ENCODE peak calls at places on chromosomes 3 and 15, in four cellular contexts. E is fibroblast of lung, L is MM.1S, J is GM23248. M is an unnamed sample. For H4K20me1, the result is how much of the 10 kb centered on the place peaks cover.

GRCh38 chr3:194824676-194825075 is 139.0 kb downstream of the FAM43A start:
- DNase-seq in E (peak), L (no peak), J (peak), M (no peak)

GRCh38 chr3:147118611-147119010 is 287.7 kb downstream of the ZIC4 start:
- DNase-seq in E (no peak), L (no peak), J (no peak), M (no peak)

GRCh38 chr3:25009665-25010064 is 418.4 kb upstream of the RARB start:
- DNase-seq in E (no peak), L (no peak), J (no peak), M (no peak)

GRCh38 chr15:39232512-39232911 is 348.4 kb upstream of the THBS1 start:
- DNase-seq in E (peak), L (no peak), J (peak), M (no peak)

GRCh38 chr3:30124435-30125390 is 481.7 kb upstream of the TGFBR2 start:
- DNase-seq in E (peak), L (no peak), J (peak), M (peak)

GRCh38 chr15:70703483-70703882 is 59.9 kb downstream of the UACA start:
- DNase-seq in E (peak), L (no peak), J (peak), M (peak)

GRCh38 chr15:100686021-100686724 is 83.8 kb downstream of the ASB7 start:
- DNase-seq in E (peak), L (no peak), J (peak), M (no peak)

GRCh38 chr15:83654379-83655236 is 685 bp downstream of the ADAMTSL3 start:
- DNase-seq in E (no peak), L (no peak), J (peak), M (peak)

GRCh38 chr3:5095879-5096278 is 26.2 kb upstream of the ARL8B start:
- DNase-seq in E (peak), L (no peak), J (peak), M (peak)

GRCh38 chr3:17190353-17191078 is 305.8 kb downstream of the PLCL2 start:
- DNase-seq in E (no peak), L (no peak), J (no peak), M (no peak)

GRCh38 chr3:133162906-133163305 is 124.7 kb downstream of the TMEM108 start:
- DNase-seq in E (no peak), L (no peak), J (no peak), M (no peak)

GRCh38 chr3:122745365-122746021 is 48.1 kb downstream of the HSPBAP1 start:
- DNase-seq in E (peak), L (no peak), J (peak), M (no peak)

GRCh38 chr3:125048282-125048681 is 7.5 kb downstream of the HEG1 start:
- DNase-seq in E (no peak), L (no peak), J (no peak), M (no peak)

GRCh38 chr3:105836533-105836932 is 32.3 kb downstream of the CBLB start:
- DNase-seq in E (peak), L (no peak), J (peak), M (no peak)

GRCh38 chr15:50685976-50686467 is 575 bp downstream of the TRPM7 start:
- DNase-seq in E (peak), L (peak), J (peak), M (peak)

GRCh38 chr3:184711366-184712247 is at the start of gene MAGEF1:
- DNase-seq in E (peak), L (peak), J (peak), M (peak)

GRCh38 chr15:49270541-49271421 is 100.7 kb downstream of the GALK2 start:
- DNase-seq in E (peak), L (no peak), J (peak), M (peak)

GRCh38 chr3:179706233-179706632 is 53.4 kb downstream of the USP13 start:
- DNase-seq in E (peak), L (no peak), J (peak), M (no peak)

GRCh38 chr3:111112913-111113312 is 41.3 kb downstream of the NECTIN3 start:
- DNase-seq in E (peak), L (no peak), J (peak), M (no peak)

GRCh38 chr3:153927107-153927506 is 194.1 kb upstream of the ARHGEF26 start:
- DNase-seq in E (peak), L (peak), J (peak), M (peak)

GRCh38 chr15:31782951-31783350 is 247.4 kb upstream of the CHRNA7 start:
- DNase-seq in E (no peak), L (no peak), J (no peak), M (peak)

GRCh38 chr3:184759666-184760200 is 47.9 kb upstream of the MAGEF1 start:
- DNase-seq in E (no peak), L (no peak), J (no peak), M (no peak)

GRCh38 chr15:40309344-40309862 is 1.7 kb upstream of the PLCB2 start:
- DNase-seq in E (no peak), L (no peak), J (no peak), M (peak)

GRCh38 chr3:46634856-46635255 is 22.5 kb downstream of the FAM240A start:
- DNase-seq in E (no peak), L (no peak), J (no peak), M (no peak)
- H2AFZ ChIP-seq in E (no peak), L (no peak), J (no peak), M (no peak)

GRCh38 chr15:65532738-65533051 is 2.4 kb downstream of the HACD3 start:
- DNase-seq in E (peak), L (no peak), J (peak), M (no peak)
- H4K20me1 ChIP-seq in E (under half), L (under half), J (under half), M (half or more)

DNA sequence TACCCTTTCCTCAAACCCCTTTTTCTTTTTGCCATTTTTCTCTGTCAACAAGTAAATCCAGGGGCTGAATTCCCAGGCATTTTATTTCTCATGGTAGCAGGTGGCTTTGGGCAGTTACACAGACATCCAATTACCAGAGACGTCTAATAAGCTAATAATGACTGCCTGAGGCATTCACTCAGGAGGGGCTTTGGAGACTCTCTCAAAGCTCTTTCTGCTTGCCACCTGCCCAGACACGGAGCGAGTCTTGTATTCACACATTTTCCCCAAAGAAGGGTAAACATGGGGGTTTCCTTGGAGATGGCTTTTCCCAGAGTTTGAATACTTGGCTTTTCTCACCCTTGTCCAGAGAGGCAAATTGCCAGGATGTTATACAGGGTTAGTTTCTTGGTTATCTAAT is 132.5 kb downstream of the DIPK2A start:
- DNase-seq in E (no peak), L (no peak), J (no peak), M (no peak)
- H2AFZ ChIP-seq in E (no peak), L (no peak), J (no peak), M (no peak)

GRCh38 chr3:114635878-114636277 is 342.1 kb downstream of the TIGIT start:
- DNase-seq in E (no peak), L (no peak), J (no peak), M (no peak)
- H4K20me1 ChIP-seq in E (under half), L (under half), J (under half), M (under half)

GRCh38 chr15:35307026-35307425 is 221.9 kb upstream of the NANOGP8 start:
- DNase-seq in E (no peak), L (no peak), J (no peak), M (no peak)

GRCh38 chr15:35305031-35305555 is 220.0 kb upstream of the NANOGP8 start:
- DNase-seq in E (peak), L (no peak), J (no peak), M (no peak)

GRCh38 chr15:35305906-35306305 is 220.8 kb upstream of the NANOGP8 start:
- DNase-seq in E (peak), L (no peak), J (peak), M (no peak)

GRCh38 chr15:35307676-35308075 is 222.6 kb upstream of the NANOGP8 start:
- DNase-seq in E (no peak), L (no peak), J (no peak), M (no peak)

DNA sequence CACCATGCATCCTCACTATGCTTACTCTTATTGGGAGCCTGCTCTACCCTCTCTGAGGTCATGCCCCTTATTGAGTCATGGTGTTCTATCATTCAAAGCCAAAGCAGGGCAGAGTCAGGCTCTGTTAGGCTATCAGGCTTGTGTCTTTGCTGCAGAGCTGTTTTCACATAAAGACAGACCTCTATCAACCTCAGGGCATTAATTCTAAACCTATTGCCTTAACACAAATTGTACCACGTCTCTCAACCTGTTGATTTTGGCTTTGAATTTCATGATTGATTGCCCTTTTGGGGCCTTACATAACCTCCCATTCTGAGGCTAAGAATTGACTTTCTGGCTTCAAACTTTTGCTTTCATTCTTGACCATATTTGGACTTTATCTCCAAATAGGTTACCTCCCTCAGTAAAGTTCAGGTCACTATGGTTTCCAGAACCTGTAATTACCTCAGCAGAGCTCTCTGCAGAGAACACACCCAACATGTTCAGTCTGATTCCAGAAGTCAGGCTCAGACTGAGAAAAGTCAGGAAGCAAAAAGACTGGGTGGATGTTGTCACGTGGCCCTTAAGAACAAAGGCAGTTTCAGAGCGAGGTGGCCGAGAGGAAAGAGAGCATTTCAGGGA is 221.4 kb upstream of the NANOGP8 start:
- DNase-seq in E (peak), L (no peak), J (peak), M (peak)
- H2AFZ ChIP-seq in E (no peak), L (no peak), J (peak), M (peak)

DNA sequence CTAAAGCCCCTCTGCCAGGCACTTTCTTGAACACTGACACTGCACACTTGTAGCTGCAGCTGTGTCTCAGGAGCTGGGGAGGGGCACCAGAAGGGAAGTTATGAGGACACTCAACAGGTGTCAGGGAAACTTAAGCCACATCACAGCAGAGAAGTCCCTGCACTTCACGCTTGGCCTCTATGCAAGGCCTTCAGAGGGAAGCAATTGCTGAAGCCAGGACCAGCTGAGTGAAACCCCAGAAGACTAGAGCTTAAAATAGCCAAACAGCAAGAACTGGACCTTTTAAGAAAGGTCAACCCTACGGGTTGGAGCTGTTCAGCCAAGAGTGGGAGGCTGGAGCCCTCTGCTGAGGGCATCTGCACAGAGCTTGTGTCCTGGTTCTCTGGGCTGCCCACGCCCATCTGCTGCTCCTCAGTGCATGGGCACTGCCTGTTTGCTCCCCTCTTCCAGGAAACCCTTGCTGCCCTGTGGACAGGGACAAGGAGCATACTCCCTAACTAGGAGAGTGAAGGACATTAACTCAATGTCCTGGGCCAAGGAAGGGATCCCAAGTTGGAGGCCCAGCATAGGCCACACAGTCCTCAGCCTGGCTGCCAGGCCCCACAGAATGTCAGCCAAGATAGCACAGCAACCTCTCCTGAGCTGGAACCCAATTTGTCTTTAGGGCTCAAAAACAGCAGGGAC is 3.9 kb upstream of the GRAMD2A start:
- DNase-seq in E (no peak), L (peak), J (no peak), M (no peak)
- H4K20me1 ChIP-seq in E (under half), L (under half), J (under half), M (half or more)